ENCODE peak calls at places on chromosomes 3 and 15, in six cellular contexts. T is WTC11; H is CD8-positive, alpha-beta T cell; X is GM12865; G is activated CD8-positive, alpha-beta T cell treated with anti-CD3 and anti-CD28 coated beads for 36 hours; Q is OCI-LY7. Y is an unnamed sample.

GRCh38 chr15:38611228-38611627 is 46.6 kb upstream of the RASGRP1 start:
- DNase-seq in X (no peak), H (peak; percentile 17), G (peak; percentile 83), T (no peak), Q (no peak), Y (no peak)

GRCh38 chr15:101481917-101482525 is 7.5 kb downstream of the PCSK6 start:
- DNase-seq in Q (no peak), H (no peak), X (no peak), G (no peak), T (no peak), Y (no peak)

GRCh38 chr15:65194826-65195541 is 9.8 kb upstream of the CLPX start:
- DNase-seq in Q (no peak), H (no peak), G (no peak), T (no peak), X (no peak), Y (no peak)

GRCh38 chr3:48408823-48409281 is 21.0 kb downstream of the PLXNB1 start:
- DNase-seq in H (no peak), X (no peak), Q (no peak), G (no peak), T (peak; percentile 32), Y (peak; percentile 5)

GRCh38 chr3:110859340-110859739 is 212.3 kb upstream of the NECTIN3 start:
- DNase-seq in T (no peak), Q (no peak), H (no peak), X (no peak), G (no peak), Y (no peak)

GRCh38 chr15:33526532-33526931 is 215.8 kb downstream of the RYR3 start:
- DNase-seq in H (no peak), G (no peak), Q (no peak), X (no peak), T (no peak), Y (no peak)

GRCh38 chr3:151216641-151217040 is 13.6 kb upstream of the GPR171 start:
- DNase-seq in T (no peak), X (no peak), G (no peak), Q (no peak), H (no peak), Y (no peak)

GRCh38 chr15:77541421-77542181 is 91.1 kb downstream of the LINGO1 start:
- DNase-seq in G (no peak), X (no peak), T (no peak), Q (no peak), H (no peak), Y (no peak)

GRCh38 chr3:193641376-193641775 is 48.4 kb downstream of the OPA1 start:
- DNase-seq in H (no peak), Q (no peak), X (no peak), T (no peak), G (no peak), Y (no peak)

GRCh38 chr3:90010341-90010740 is 902.9 kb downstream of the EPHA3 start:
- DNase-seq in X (no peak), Q (no peak), T (no peak), H (no peak), G (no peak), Y (no peak)

GRCh38 chr15:90851945-90852344 is 16.4 kb upstream of the FURIN start:
- DNase-seq in Q (peak; percentile 33), T (no peak), X (no peak), H (no peak), G (peak; percentile 80), Y (no peak)

GRCh38 chr3:139629033-139629432 is 48.7 kb downstream of the NMNAT3 start:
- DNase-seq in G (peak; percentile 43), T (peak; percentile 52), H (no peak), X (peak; percentile 56), Q (peak; percentile 32), Y (no peak)

GRCh38 chr3:30286007-30286669 is 320.3 kb upstream of the TGFBR2 start:
- DNase-seq in Q (no peak), H (no peak), X (no peak), T (no peak), G (peak; percentile 34), Y (no peak)

GRCh38 chr3:181712190-181712504 is 422 bp downstream of the SOX2 start:
- DNase-seq in X (no peak), H (no peak), T (no peak), G (no peak), Q (no peak), Y (no peak)

GRCh38 chr3:111616417-111617105 is 21.4 kb upstream of the ZBED2 start:
- DNase-seq in Q (peak; percentile 2), G (peak; percentile 82), X (peak; percentile 66), T (no peak), H (peak; percentile 24), Y (no peak)

GRCh38 chr3:181316481-181316880 is 326.9 kb upstream of the DNAJC19 start:
- DNase-seq in X (no peak), T (no peak), Q (peak; percentile 13), G (peak; percentile 3), H (no peak), Y (no peak)

GRCh38 chr3:171018151-171018935 is 8.2 kb downstream of the SLC2A2 start:
- DNase-seq in X (no peak), Q (no peak), G (peak; percentile 27), H (no peak), T (peak; percentile 43), Y (no peak)
- TF ChIP-seq CTCF in X (peak; percentile 25), Q (peak; percentile 47), G (peak; percentile 42), H (no peak), T (peak; percentile 23), Y (peak; percentile 60)

GRCh38 chr15:64095431-64095794 is 369 bp upstream of the SNX1 start:
- DNase-seq in T (no peak), H (no peak), Q (no peak), G (no peak), X (no peak), Y (no peak)

GRCh38 chr15:64092075-64092820 is 1.4 kb downstream of the CIAO2A start:
- DNase-seq in Q (peak; percentile 55), T (no peak), X (peak; percentile 29), G (no peak), H (no peak), Y (no peak)

GRCh38 chr15:64093627-64094417 is at the start of gene CIAO2A:
- DNase-seq in H (peak; percentile 85), Q (peak; percentile 98), G (peak; percentile 98), T (peak; percentile 95), X (peak; percentile 99), Y (peak; percentile 70)

GRCh38 chr15:64090527-64090926 is 3.1 kb downstream of the CIAO2A start:
- DNase-seq in H (no peak), Q (peak; percentile 71), X (peak; percentile 83), G (no peak), T (no peak), Y (no peak)

GRCh38 chr15:64092864-64093626 is 593 bp downstream of the CIAO2A start:
- DNase-seq in G (peak; percentile 73), X (peak; percentile 86), Q (peak; percentile 79), H (no peak), T (peak; percentile 44), Y (peak; percentile 15)
- TF ChIP-seq CTCF in G (peak; percentile 6), X (peak; percentile 18), Q (peak; percentile 66), H (no peak), T (no peak), Y (no peak)

GRCh38 chr3:65831733-65832425 is 206.8 kb downstream of the MAGI1 start:
- DNase-seq in X (peak; percentile 14), H (no peak), Q (no peak), G (no peak), T (no peak), Y (no peak)

GRCh38 chr3:65829228-65829627 is 209.5 kb downstream of the MAGI1 start:
- DNase-seq in G (no peak), Q (no peak), X (no peak), H (no peak), T (no peak), Y (no peak)

GRCh38 chr3:65828706-65829105 is 210.0 kb downstream of the MAGI1 start:
- DNase-seq in G (no peak), Q (no peak), T (no peak), H (no peak), X (no peak), Y (no peak)

GRCh38 chr3:65833761-65834505 is 204.8 kb downstream of the MAGI1 start:
- DNase-seq in T (no peak), X (peak; percentile 45), H (no peak), Q (no peak), G (no peak), Y (no peak)

DNA sequence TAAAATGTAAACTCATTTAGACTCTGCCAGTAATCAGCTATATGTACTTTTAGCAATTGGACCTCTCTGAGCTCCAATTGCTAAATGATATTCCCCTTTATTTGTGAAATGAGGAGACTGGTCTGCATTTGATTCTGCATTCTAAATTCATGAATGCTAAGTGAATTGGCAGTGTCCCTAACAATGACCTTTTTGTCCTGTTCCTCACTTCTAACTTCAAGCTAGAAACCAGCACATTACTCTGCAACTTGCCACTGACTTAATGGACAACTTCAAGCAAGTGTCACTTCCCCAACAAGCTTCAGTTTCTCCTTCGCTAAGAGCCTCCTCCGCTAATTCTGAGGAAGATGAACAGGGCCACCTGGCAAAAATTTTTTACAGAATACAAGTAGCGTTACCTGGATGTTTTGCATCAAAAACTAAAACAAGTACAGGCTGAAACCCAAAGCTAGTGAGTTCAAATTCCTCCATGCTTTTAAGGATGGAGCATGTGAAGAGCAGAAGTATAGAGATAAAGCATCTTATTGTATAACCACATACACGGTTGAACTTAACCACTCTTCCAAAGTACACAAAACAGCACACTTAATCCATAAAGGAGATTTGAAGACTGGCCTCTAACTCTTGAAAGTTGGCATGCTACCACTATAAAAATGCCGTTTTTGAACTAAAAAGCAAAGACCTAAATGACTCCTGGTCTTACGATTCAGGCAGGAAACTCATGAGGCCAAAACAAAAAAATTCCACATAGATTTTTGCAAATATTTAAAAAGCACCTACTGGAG is 207.6 kb downstream of the MAGI1 start:
- DNase-seq in X (no peak), T (no peak), G (no peak), Q (no peak), H (no peak), Y (no peak)
- TF ChIP-seq CTCF in X (no peak), T (no peak), G (no peak), Q (no peak), H (no peak), Y (no peak)

GRCh38 chr15:31464216-31465082 is 137.8 kb downstream of the KLF13 start:
- DNase-seq in Q (peak; percentile 55), T (no peak), X (peak; percentile 34), G (no peak), H (no peak), Y (no peak)

GRCh38 chr15:31459011-31459748 is 132.5 kb downstream of the KLF13 start:
- DNase-seq in G (peak; percentile 80), X (peak; percentile 89), T (no peak), Q (peak; percentile 88), H (no peak), Y (no peak)

GRCh38 chr15:31463521-31464102 is 137.0 kb downstream of the KLF13 start:
- DNase-seq in T (no peak), Q (no peak), X (no peak), H (no peak), G (no peak), Y (no peak)

GRCh38 chr15:31461375-31461774 is 134.7 kb downstream of the KLF13 start:
- DNase-seq in G (no peak), T (no peak), Q (no peak), X (no peak), H (no peak), Y (no peak)

DNA sequence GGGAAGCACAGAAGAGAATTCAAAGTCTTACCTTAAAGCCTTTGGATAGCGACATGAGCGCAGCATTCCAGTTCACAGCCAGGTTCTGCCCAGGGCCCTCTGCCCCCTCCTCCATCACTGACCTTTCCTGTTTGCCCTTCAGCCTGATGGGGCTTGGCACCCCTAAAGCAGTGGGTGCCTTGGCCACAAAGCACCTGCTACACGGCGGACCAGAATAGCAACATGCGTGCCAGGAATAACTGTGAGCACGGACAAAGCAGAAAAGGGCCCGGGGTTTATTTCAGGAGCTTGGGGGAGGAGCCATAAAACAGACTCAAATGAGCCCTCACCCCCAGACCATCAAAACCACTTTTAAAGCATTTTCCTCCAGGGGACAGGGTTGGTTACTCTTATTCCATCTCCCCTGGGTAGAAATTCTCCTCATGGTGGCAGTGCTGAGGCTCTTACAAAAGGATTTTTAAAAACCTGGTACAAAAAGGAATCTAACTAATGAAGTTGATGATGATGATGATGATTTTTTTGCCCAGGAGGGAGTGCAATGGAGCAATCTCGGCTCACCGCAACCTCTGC is 135.4 kb downstream of the KLF13 start:
- DNase-seq in T (no peak), H (no peak), G (no peak), Q (peak; percentile 59), X (no peak), Y (no peak)
- TF ChIP-seq CTCF in T (no peak), H (no peak), G (peak; percentile 10), Q (peak; percentile 74), X (peak; percentile 11), Y (no peak)

Y was measured in progenitor cell of endocrine pancreas.